ENCODE peak calls at places on chromosomes 5 and 9, in four cellular contexts. One of them, this sample, is unnamed.

GRCh38 chr5:16812911-16813310 is 123.2 kb downstream of the MYO10 start:
- DNase-seq in choroid plexus epithelial cell: peak
- DNase-seq in astrocyte: peak
- DNase-seq in Peyer's patch: no peak
- DNase-seq in this sample: peak

GRCh38 chr5:69502375-69503143 is 10.0 kb downstream of the OCLN start:
- DNase-seq in Peyer's patch: no peak
- DNase-seq in astrocyte: peak
- DNase-seq in choroid plexus epithelial cell: peak
- DNase-seq in this sample: peak

GRCh38 chr5:57653636-57654290 is 171.2 kb upstream of the ACTBL2 start:
- DNase-seq in choroid plexus epithelial cell: no peak
- DNase-seq in Peyer's patch: no peak
- DNase-seq in astrocyte: no peak
- DNase-seq in this sample: no peak

GRCh38 chr9:113464672-113465271 is 1.2 kb downstream of the RGS3 start:
- DNase-seq in astrocyte: no peak
- DNase-seq in choroid plexus epithelial cell: no peak
- DNase-seq in Peyer's patch: no peak
- DNase-seq in this sample: no peak

GRCh38 chr9:134062461-134063087 is 5.3 kb downstream of the BRD3 start:
- DNase-seq in astrocyte: no peak
- DNase-seq in Peyer's patch: no peak
- DNase-seq in choroid plexus epithelial cell: no peak
- DNase-seq in this sample: no peak

GRCh38 chr5:156920042-156920860 is 42.8 kb downstream of the TIMD4 start:
- DNase-seq in Peyer's patch: no peak
- DNase-seq in astrocyte: peak
- DNase-seq in choroid plexus epithelial cell: no peak
- DNase-seq in this sample: no peak

GRCh38 chr5:149729150-149729549 is 960 bp upstream of the PPARGC1B start:
- DNase-seq in Peyer's patch: no peak
- DNase-seq in choroid plexus epithelial cell: no peak
- DNase-seq in astrocyte: no peak
- DNase-seq in this sample: no peak

GRCh38 chr9:8733096-8733954 is 933.7 kb upstream of the DMAC1 start:
- DNase-seq in astrocyte: peak
- DNase-seq in Peyer's patch: no peak
- DNase-seq in choroid plexus epithelial cell: peak
- DNase-seq in this sample: peak

GRCh38 chr5:172570594-172571334 is 70.3 kb upstream of the NEURL1B start:
- DNase-seq in choroid plexus epithelial cell: no peak
- DNase-seq in astrocyte: no peak
- DNase-seq in Peyer's patch: no peak
- DNase-seq in this sample: no peak

GRCh38 chr5:66807743-66808142 is 211.6 kb downstream of the MAST4 start:
- DNase-seq in Peyer's patch: no peak
- DNase-seq in astrocyte: peak
- DNase-seq in choroid plexus epithelial cell: peak
- DNase-seq in this sample: peak

GRCh38 chr5:123814796-123815479 is 303.0 kb downstream of the CSNK1G3 start:
- DNase-seq in choroid plexus epithelial cell: peak
- DNase-seq in Peyer's patch: no peak
- DNase-seq in astrocyte: peak
- DNase-seq in this sample: peak

GRCh38 chr5:145925353-145925752 is 11.0 kb upstream of the SH3RF2 start:
- DNase-seq in choroid plexus epithelial cell: peak
- DNase-seq in astrocyte: peak
- DNase-seq in Peyer's patch: no peak
- DNase-seq in this sample: peak

GRCh38 chr5:137190441-137190840 is 308.7 kb downstream of the SPOCK1 start:
- DNase-seq in astrocyte: peak
- DNase-seq in Peyer's patch: no peak
- DNase-seq in choroid plexus epithelial cell: no peak
- DNase-seq in this sample: peak

GRCh38 chr5:150619359-150620230 is 20.9 kb upstream of the SYNPO start:
- DNase-seq in Peyer's patch: no peak
- DNase-seq in astrocyte: peak
- DNase-seq in choroid plexus epithelial cell: no peak
- DNase-seq in this sample: no peak

GRCh38 chr5:168125445-168126199 is 165.8 kb upstream of the WWC1 start:
- DNase-seq in astrocyte: no peak
- DNase-seq in choroid plexus epithelial cell: no peak
- DNase-seq in Peyer's patch: no peak
- DNase-seq in this sample: no peak

GRCh38 chr5:67192719-67193464 is 3.7 kb downstream of the CD180 start:
- DNase-seq in Peyer's patch: no peak
- DNase-seq in astrocyte: peak
- DNase-seq in choroid plexus epithelial cell: no peak
- DNase-seq in this sample: peak

GRCh38 chr5:151191661-151192060 is 32.2 kb downstream of the CCDC69 start:
- DNase-seq in Peyer's patch: no peak
- DNase-seq in choroid plexus epithelial cell: no peak
- DNase-seq in astrocyte: no peak
- DNase-seq in this sample: no peak

GRCh38 chr9:110217656-110218099 is 9.7 kb upstream of the C9orf152 start:
- DNase-seq in Peyer's patch: no peak
- DNase-seq in astrocyte: peak
- DNase-seq in choroid plexus epithelial cell: peak
- DNase-seq in this sample: peak

GRCh38 chr9:21174671-21175070 is 8.2 kb upstream of the IFNA21 start:
- DNase-seq in astrocyte: no peak
- DNase-seq in choroid plexus epithelial cell: no peak
- DNase-seq in Peyer's patch: no peak
- DNase-seq in this sample: no peak

GRCh38 chr5:156095709-156096241 is 231.2 kb upstream of the SGCD start:
- DNase-seq in choroid plexus epithelial cell: no peak
- DNase-seq in Peyer's patch: no peak
- DNase-seq in astrocyte: no peak
- DNase-seq in this sample: no peak

GRCh38 chr9:81264516-81264915 is 424.8 kb downstream of the TLE1 start:
- DNase-seq in choroid plexus epithelial cell: peak
- DNase-seq in Peyer's patch: no peak
- DNase-seq in astrocyte: peak
- DNase-seq in this sample: peak

GRCh38 chr5:135602882-135603721 is 24.3 kb upstream of the CXCL14 start:
- DNase-seq in choroid plexus epithelial cell: no peak
- DNase-seq in astrocyte: no peak
- DNase-seq in Peyer's patch: no peak
- DNase-seq in this sample: no peak

GRCh38 chr9:124870723-124871122 is 8.8 kb downstream of the ARPC5L start:
- DNase-seq in choroid plexus epithelial cell: no peak
- DNase-seq in Peyer's patch: no peak
- DNase-seq in astrocyte: no peak
- DNase-seq in this sample: no peak

GRCh38 chr5:38297830-38298608 is 39.7 kb downstream of the EGFLAM start:
- DNase-seq in astrocyte: no peak
- DNase-seq in choroid plexus epithelial cell: no peak
- DNase-seq in Peyer's patch: no peak
- DNase-seq in this sample: no peak

GRCh38 chr5:92401492-92401891 is 1018.4 kb upstream of the ARRDC3 start:
- DNase-seq in Peyer's patch: no peak
- DNase-seq in choroid plexus epithelial cell: peak
- DNase-seq in astrocyte: peak
- DNase-seq in this sample: peak

GRCh38 chr9:137970098-137970497 is 92.5 kb downstream of the CACNA1B start:
- DNase-seq in Peyer's patch: no peak
- DNase-seq in choroid plexus epithelial cell: no peak
- DNase-seq in astrocyte: no peak
- DNase-seq in this sample: no peak

GRCh38 chr5:135442387-135443256 is 4.5 kb downstream of the DCANP1 start:
- DNase-seq in choroid plexus epithelial cell: no peak
- DNase-seq in Peyer's patch: peak
- DNase-seq in astrocyte: no peak
- DNase-seq in this sample: no peak

GRCh38 chr9:114513050-114513951 is 8.0 kb upstream of the WHRN start:
- DNase-seq in Peyer's patch: peak
- DNase-seq in astrocyte: no peak
- DNase-seq in choroid plexus epithelial cell: no peak
- DNase-seq in this sample: no peak

GRCh38 chr9:114518120-114518519 is 12.8 kb upstream of the WHRN start:
- DNase-seq in choroid plexus epithelial cell: no peak
- DNase-seq in astrocyte: no peak
- DNase-seq in Peyer's patch: no peak
- DNase-seq in this sample: no peak

GRCh38 chr9:114516913-114517312 is 11.6 kb upstream of the WHRN start:
- DNase-seq in choroid plexus epithelial cell: peak
- DNase-seq in astrocyte: peak
- DNase-seq in Peyer's patch: no peak
- DNase-seq in this sample: no peak

GRCh38 chr9:114513952-114514267 is 8.6 kb upstream of the WHRN start:
- DNase-seq in Peyer's patch: no peak
- DNase-seq in astrocyte: no peak
- DNase-seq in choroid plexus epithelial cell: no peak
- DNase-seq in this sample: no peak

DNA sequence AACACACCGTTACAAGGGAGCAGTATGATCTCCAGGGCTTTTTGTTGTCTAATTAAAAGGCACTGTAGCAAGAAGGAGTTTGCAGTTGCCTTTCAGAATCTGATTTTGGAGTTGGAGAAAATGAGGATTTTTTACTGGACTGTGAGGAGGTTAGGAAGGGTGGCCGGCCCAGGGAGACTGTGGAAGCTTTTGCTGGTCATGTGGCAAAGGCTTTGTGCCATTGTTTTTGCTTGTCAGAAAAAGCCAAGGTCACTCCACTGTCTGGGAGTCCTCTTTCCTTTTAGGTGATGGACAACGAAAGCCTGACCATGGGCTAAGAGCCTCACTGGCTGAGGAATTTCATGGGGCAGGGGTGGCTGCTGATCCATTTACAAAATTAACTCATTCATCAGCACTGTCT is 10.3 kb upstream of the WHRN start:
- DNase-seq in astrocyte: no peak
- DNase-seq in choroid plexus epithelial cell: no peak
- DNase-seq in Peyer's patch: no peak
- DNase-seq in this sample: no peak
- H3K4me3 ChIP-seq in astrocyte: no peak
- H3K4me3 ChIP-seq in choroid plexus epithelial cell: no peak
- H3K4me3 ChIP-seq in Peyer's patch: no peak
- H3K4me3 ChIP-seq in this sample: no peak

DNA sequence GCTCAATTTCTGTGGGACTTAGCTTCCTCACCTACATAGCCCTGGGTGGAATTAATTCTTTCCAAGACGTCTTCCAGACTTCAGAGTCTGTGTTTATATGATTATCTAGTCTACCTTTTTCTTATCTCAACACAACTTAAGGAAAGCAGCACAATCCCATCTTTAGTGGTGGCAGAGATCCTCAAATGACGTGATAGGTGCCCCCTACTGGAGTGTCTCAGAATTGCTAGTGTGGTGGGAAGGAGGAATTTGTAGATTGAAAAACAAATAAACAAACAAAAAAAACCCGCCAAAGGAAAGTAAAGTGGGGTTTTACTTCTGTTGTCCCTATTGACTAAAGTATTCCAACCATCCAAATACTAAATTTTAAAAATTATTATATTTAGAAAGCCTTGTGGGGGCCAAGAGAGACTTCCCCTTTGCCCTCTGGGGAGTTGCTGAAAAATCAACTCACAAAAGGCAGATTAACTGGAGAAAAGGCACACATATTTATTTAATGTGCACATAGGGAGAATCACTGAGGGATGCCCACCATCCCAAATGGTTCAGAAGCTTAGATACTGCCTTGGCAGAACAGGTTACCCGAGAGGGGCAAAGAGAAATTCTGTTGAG is 283.3 kb downstream of the TMEM167A start:
- DNase-seq in astrocyte: no peak
- DNase-seq in Peyer's patch: peak
- DNase-seq in choroid plexus epithelial cell: peak
- DNase-seq in this sample: peak
- TF ChIP-seq CTCF in astrocyte: peak
- TF ChIP-seq CTCF in Peyer's patch: peak
- TF ChIP-seq CTCF in choroid plexus epithelial cell: peak
- TF ChIP-seq CTCF in this sample: peak

GRCh38 chr5:181223729-181224389 is 778 bp downstream of the TRIM41 start:
- DNase-seq in Peyer's patch: peak
- DNase-seq in choroid plexus epithelial cell: peak
- DNase-seq in astrocyte: peak
- DNase-seq in this sample: no peak

GRCh38 chr5:181223041-181223728 is at the start of gene TRIM41:
- DNase-seq in astrocyte: peak
- DNase-seq in Peyer's patch: peak
- DNase-seq in choroid plexus epithelial cell: peak
- DNase-seq in this sample: peak

GRCh38 chr5:181221792-181222629 is 1.1 kb upstream of the TRIM41 start:
- DNase-seq in Peyer's patch: peak
- DNase-seq in choroid plexus epithelial cell: peak
- DNase-seq in astrocyte: peak
- DNase-seq in this sample: peak

GRCh38 chr5:181221105-181221791 is 1.8 kb upstream of the TRIM41 start:
- DNase-seq in Peyer's patch: peak
- DNase-seq in choroid plexus epithelial cell: no peak
- DNase-seq in astrocyte: no peak
- DNase-seq in this sample: no peak

GRCh38 chr5:181222630-181223040 is 446 bp upstream of the TRIM41 start:
- DNase-seq in choroid plexus epithelial cell: peak
- DNase-seq in Peyer's patch: no peak
- DNase-seq in astrocyte: no peak
- DNase-seq in this sample: no peak
- H3K4me3 ChIP-seq in choroid plexus epithelial cell: peak
- H3K4me3 ChIP-seq in Peyer's patch: peak
- H3K4me3 ChIP-seq in astrocyte: peak
- H3K4me3 ChIP-seq in this sample: peak

GRCh38 chr5:177367323-177367848 is 9.7 kb downstream of the RGS14 start:
- DNase-seq in Peyer's patch: no peak
- DNase-seq in astrocyte: no peak
- DNase-seq in choroid plexus epithelial cell: no peak
- DNase-seq in this sample: no peak
- TF ChIP-seq CTCF in Peyer's patch: no peak
- TF ChIP-seq CTCF in astrocyte: no peak
- TF ChIP-seq CTCF in choroid plexus epithelial cell: peak
- TF ChIP-seq CTCF in this sample: peak

GRCh38 chr9:99114846-99115500 is 10.1 kb downstream of the TGFBR1 start:
- DNase-seq in choroid plexus epithelial cell: no peak
- DNase-seq in astrocyte: peak
- DNase-seq in Peyer's patch: no peak
- DNase-seq in this sample: no peak
- H3K4me3 ChIP-seq in choroid plexus epithelial cell: no peak
- H3K4me3 ChIP-seq in astrocyte: no peak
- H3K4me3 ChIP-seq in Peyer's patch: no peak
- H3K4me3 ChIP-seq in this sample: no peak

This sample was measured in fibroblast of the aortic adventitia.